ENCODE peak calls at places on chromosomes 1 and 21, in four cellular contexts. B is naive thymus-derived CD8-positive, alpha-beta T cell; Q is skeletal muscle cell; Y is tibial nerve. N is an unnamed sample.

GRCh38 chr1:19476440-19477190 is 8.7 kb downstream of the CAPZB start:
- DNase-seq in Q (no peak), B (no peak), Y (no peak), N (no peak)

GRCh38 chr1:228989992-228990827 is 254.9 kb downstream of the RHOU start:
- DNase-seq in Y (peak), B (no peak), Q (no peak), N (no peak)

GRCh38 chr1:232844791-232845190 is 39.6 kb downstream of the MAP10 start:
- DNase-seq in B (no peak), Q (no peak), Y (no peak), N (peak)

GRCh38 chr1:245365071-245365470 is 210.3 kb downstream of the KIF26B start:
- DNase-seq in B (no peak), Q (no peak), Y (no peak), N (no peak)

GRCh38 chr1:31510304-31510703 is 66.0 kb upstream of the TINAGL1 start:
- DNase-seq in Q (no peak), B (no peak), Y (no peak), N (no peak)

GRCh38 chr1:40703316-40703715 is 11.8 kb downstream of the NFYC start:
- DNase-seq in Y (no peak), Q (peak), B (no peak), N (peak)

GRCh38 chr1:81420760-81421159 is 380.0 kb upstream of the ADGRL2 start:
- DNase-seq in B (no peak), Q (no peak), Y (no peak), N (no peak)

GRCh38 chr1:23727362-23727811 is 15.9 kb upstream of the ELOA start:
- DNase-seq in Y (peak), B (no peak), Q (no peak), N (no peak)

GRCh38 chr1:77631751-77632150 is 50.7 kb downstream of the ZZZ3 start:
- DNase-seq in Y (no peak), B (no peak), Q (no peak), N (no peak)

GRCh38 chr21:38990424-38990794 is 184.7 kb downstream of the ETS2 start:
- DNase-seq in Q (no peak), B (no peak), Y (no peak), N (no peak)

GRCh38 chr1:54706419-54706818 is 9.2 kb upstream of the TTC4 start:
- DNase-seq in Y (no peak), Q (no peak), B (no peak), N (no peak)

N was measured in A172.